ENCODE peak calls at places on chromosomes 6 and 20, in eight cellular contexts. K is RPMI7951, A is left ventricle myocardium superior, N is omental fat pad, I is GDM1, Y is NCI-H460, H is activated gamma-delta T cell treated with Interleukin-2 at 50 U/mL for 16 hours, J is tibial artery. D is an unnamed sample.

GRCh38 chr20:835220-836045 is 1.9 kb downstream of the FAM110A start:
- DNase-seq in K (peak), A (peak), N (no peak), I (no peak), Y (no peak), H (no peak), J (no peak), D (no peak)

GRCh38 chr20:53513168-53513488 is 80.5 kb downstream of the ZNF217 start:
- DNase-seq in K (peak), A (no peak), N (no peak), I (no peak), Y (no peak), H (no peak), J (no peak), D (no peak)

GRCh38 chr6:44641344-44641743 is 253.8 kb downstream of the CDC5L start:
- DNase-seq in K (peak), A (no peak), N (no peak), I (no peak), Y (no peak), H (no peak), J (peak), D (no peak)

GRCh38 chr6:39927159-39927558 is 7.1 kb downstream of the MOCS1 start:
- DNase-seq in K (peak), A (no peak), N (no peak), I (no peak), Y (no peak), H (no peak), J (no peak), D (no peak)

GRCh38 chr6:83231146-83231545 is 38.0 kb downstream of the RWDD2A start:
- DNase-seq in K (no peak), A (no peak), N (no peak), I (no peak), Y (no peak), H (no peak), J (no peak), D (no peak)

GRCh38 chr6:10582774-10583508 is 61.8 kb downstream of the GCNT2 start:
- DNase-seq in K (no peak), A (no peak), N (no peak), I (no peak), Y (no peak), H (no peak), J (no peak), D (peak)

GRCh38 chr20:32057785-32058184 is 5.7 kb downstream of the HCK start:
- DNase-seq in K (no peak), A (no peak), N (no peak), I (no peak), Y (no peak), H (no peak), J (no peak), D (no peak)

GRCh38 chr20:21840991-21841390 is 135.5 kb downstream of the PAX1 start:
- DNase-seq in K (no peak), A (no peak), N (no peak), I (no peak), Y (no peak), H (no peak), J (no peak), D (no peak)

GRCh38 chr6:69180361-69181067 is 545.4 kb downstream of the ADGRB3 start:
- DNase-seq in K (no peak), A (no peak), N (no peak), I (no peak), Y (no peak), H (no peak), J (no peak), D (no peak)

GRCh38 chr6:142401838-142402237 is 100.0 kb downstream of the ADGRG6 start:
- DNase-seq in K (no peak), A (no peak), N (no peak), I (no peak), Y (no peak), H (no peak), J (no peak), D (no peak)

GRCh38 chr6:4114123-4114522 is 21.3 kb downstream of the ECI2 start:
- DNase-seq in K (no peak), A (no peak), N (no peak), I (no peak), Y (no peak), H (no peak), J (no peak), D (no peak)

GRCh38 chr6:447381-448165 is 56.0 kb downstream of the IRF4 start:
- DNase-seq in K (no peak), A (no peak), N (no peak), I (no peak), Y (no peak), H (no peak), J (peak), D (no peak)

GRCh38 chr20:47645632-47646031 is 139.6 kb downstream of the SULF2 start:
- DNase-seq in K (peak), A (no peak), N (no peak), I (no peak), Y (no peak), H (no peak), J (no peak), D (no peak)

GRCh38 chr6:38337819-38338465 is 301.8 kb downstream of the BTBD9 start:
- DNase-seq in K (peak), A (no peak), N (no peak), I (no peak), Y (peak), H (no peak), J (no peak), D (no peak)

GRCh38 chr6:127518710-127519468 is at the start of gene MTCL3:
- DNase-seq in K (peak), A (peak), N (no peak), I (no peak), Y (no peak), H (no peak), J (no peak), D (no peak)

GRCh38 chr20:35699914-35700624 is 864 bp downstream of the ROMO1 start:
- DNase-seq in K (no peak), A (no peak), N (no peak), I (no peak), Y (no peak), H (no peak), J (no peak), D (no peak)

GRCh38 chr6:68726307-68726706 is 91.2 kb downstream of the ADGRB3 start:
- DNase-seq in K (no peak), A (no peak), N (no peak), I (no peak), Y (no peak), H (no peak), J (no peak), D (no peak)

GRCh38 chr6:152909241-152909640 is 73.6 kb downstream of the FBXO5 start:
- DNase-seq in K (no peak), A (no peak), N (no peak), I (no peak), Y (no peak), H (no peak), J (no peak), D (no peak)

GRCh38 chr20:32455171-32455900 is 97.2 kb downstream of the ASXL1 start:
- DNase-seq in K (no peak), A (peak), N (no peak), I (no peak), Y (no peak), H (no peak), J (no peak), D (no peak)

GRCh38 chr20:51121901-51122412 is 99.0 kb upstream of the KCNG1 start:
- DNase-seq in K (no peak), A (no peak), N (no peak), I (no peak), Y (peak), H (no peak), J (no peak), D (no peak)

GRCh38 chr20:4047614-4048013 is 32.3 kb upstream of the RNF24 start:
- DNase-seq in K (no peak), A (no peak), N (no peak), I (no peak), Y (no peak), H (no peak), J (no peak), D (no peak)

GRCh38 chr6:10449751-10450150 is 34.9 kb upstream of the TFAP2A start:
- DNase-seq in K (no peak), A (no peak), N (no peak), I (no peak), Y (no peak), H (no peak), J (no peak), D (no peak)

GRCh38 chr6:161434921-161435411 is 161.1 kb upstream of the AGPAT4 start:
- DNase-seq in K (peak), A (no peak), N (no peak), I (no peak), Y (no peak), H (no peak), J (no peak), D (no peak)

GRCh38 chr6:81995548-81996289 is 243.2 kb upstream of the TENT5A start:
- DNase-seq in K (peak), A (no peak), N (no peak), I (no peak), Y (no peak), H (no peak), J (no peak), D (no peak)

GRCh38 chr6:7697820-7698623 is 27.9 kb upstream of the BMP6 start:
- DNase-seq in K (peak), A (no peak), N (peak), I (no peak), Y (peak), H (no peak), J (peak), D (peak)

GRCh38 chr6:23457321-23457720 is 668.7 kb upstream of the NRSN1 start:
- DNase-seq in K (no peak), A (no peak), N (no peak), I (no peak), Y (no peak), H (no peak), J (no peak), D (no peak)

GRCh38 chr20:62979310-62979709 is 26.8 kb downstream of the SLC17A9 start:
- DNase-seq in K (no peak), A (no peak), N (no peak), I (no peak), Y (no peak), H (no peak), J (no peak), D (no peak)

D was measured in KBM-7.